ENCODE peak calls at places on chromosome 21, in six cellular contexts. L is cardiac muscle cell, R is kidney epithelial cell, C is GM23248, V is neuronal stem cell, D is heart left ventricle. K is an unnamed sample.
A peak's percentile ranks its signal among the peaks of the same experiment; 100 is the strongest.

GRCh38 chr21:37032877-37033471 is 26.5 kb downstream of the RIPPLY3 start:
- DNase-seq in L (no peak), R (peak; percentile 28), C (peak; percentile 87), V (no peak), D (no peak), K (no peak)

GRCh38 chr21:17513214-17514123 is 626 bp downstream of the CXADR start:
- DNase-seq in L (peak; percentile 75), R (no peak), C (peak; percentile 42), V (peak; percentile 35), D (peak; percentile 21), K (peak; percentile 77)

GRCh38 chr21:37210017-37210593 is 57.0 kb downstream of the VPS26C start:
- DNase-seq in L (no peak), R (no peak), C (no peak), V (no peak), D (no peak), K (no peak)

GRCh38 chr21:37758997-37759396 is 157.3 kb downstream of the KCNJ6 start:
- DNase-seq in L (peak; percentile 64), R (no peak), C (peak; percentile 68), V (peak; percentile 17), D (peak; percentile 34), K (peak; percentile 87)

GRCh38 chr21:26909972-26910371 is 56.9 kb downstream of the ADAMTS5 start:
- DNase-seq in L (peak; percentile 81), R (no peak), C (peak; percentile 4), V (peak; percentile 65), D (no peak), K (peak; percentile 38)

GRCh38 chr21:36321325-36322082 is 1.5 kb downstream of the MORC3 start:
- DNase-seq in L (peak; percentile 23), R (no peak), C (peak; percentile 54), V (peak; percentile 9), D (no peak), K (peak; percentile 44)

GRCh38 chr21:35170244-35170756 is 121.2 kb upstream of the RUNX1 start:
- DNase-seq in L (no peak), R (no peak), C (no peak), V (no peak), D (no peak), K (no peak)

GRCh38 chr21:38796426-38796825 is 9.3 kb upstream of the ETS2 start:
- DNase-seq in L (no peak), R (no peak), C (peak; percentile 22), V (no peak), D (no peak), K (no peak)

GRCh38 chr21:28892550-28893111 is 100.0 kb downstream of the LTN1 start:
- DNase-seq in L (no peak), R (no peak), C (no peak), V (no peak), D (no peak), K (no peak)

GRCh38 chr21:35075546-35075945 is 26.4 kb upstream of the RUNX1 start:
- DNase-seq in L (no peak), R (no peak), C (peak; percentile 74), V (no peak), D (no peak), K (no peak)

GRCh38 chr21:43848771-43849170 is 16.3 kb upstream of the AGPAT3 start:
- DNase-seq in L (no peak), R (no peak), C (no peak), V (no peak), D (no peak), K (peak; percentile 30)

GRCh38 chr21:15722591-15723324 is 7.0 kb upstream of the USP25 start:
- DNase-seq in L (no peak), R (no peak), C (no peak), V (no peak), D (no peak), K (peak; percentile 30)

GRCh38 chr21:23955130-23955873 is 1652.0 kb downstream of the MRPL39 start:
- DNase-seq in L (no peak), R (no peak), C (no peak), V (no peak), D (no peak), K (no peak)

GRCh38 chr21:21831036-21831435 is 832.8 kb downstream of the NCAM2 start:
- DNase-seq in L (no peak), R (no peak), C (no peak), V (no peak), D (no peak), K (no peak)

GRCh38 chr21:15080504-15080903 is 15.7 kb upstream of the NRIP1 start:
- DNase-seq in L (no peak), R (no peak), C (no peak), V (no peak), D (no peak), K (no peak)

GRCh38 chr21:45466330-45467220 is 61.6 kb downstream of the COL18A1 start:
- DNase-seq in L (no peak), R (no peak), C (no peak), V (no peak), D (no peak), K (no peak)
- H3K36me3 ChIP-seq in L (peaks cover 4% of the 10 kb centered on the region), R (peaks cover 3% of the 10 kb centered on the region), C (no peaks in the 10 kb centered on the region), V (no peaks in the 10 kb centered on the region), D (peaks cover 17% of the 10 kb centered on the region), K (peaks cover 2% of the 10 kb centered on the region)

GRCh38 chr21:42006765-42007164 is 3.4 kb downstream of the ZBTB21 start:
- DNase-seq in L (no peak), R (no peak), C (peak; percentile 28), V (no peak), D (no peak), K (no peak)

GRCh38 chr21:42001781-42002180 is 8.4 kb downstream of the ZBTB21 start:
- DNase-seq in L (no peak), R (no peak), C (no peak), V (no peak), D (no peak), K (no peak)

GRCh38 chr21:42002421-42002958 is 7.7 kb downstream of the ZBTB21 start:
- DNase-seq in L (no peak), R (peak; percentile 70), C (peak; percentile 97), V (no peak), D (no peak), K (no peak)

GRCh38 chr21:42003051-42003461 is 7.1 kb downstream of the ZBTB21 start:
- DNase-seq in L (no peak), R (no peak), C (peak; percentile 78), V (no peak), D (no peak), K (no peak)

GRCh38 chr21:42004406-42005199 is 5.6 kb downstream of the ZBTB21 start:
- DNase-seq in L (no peak), R (no peak), C (no peak), V (no peak), D (no peak), K (no peak)
- H3K36me3 ChIP-seq in L (no peaks in the 10 kb centered on the region), R (no peaks in the 10 kb centered on the region), C (peaks cover 8% of the 10 kb centered on the region), V (peaks cover 8% of the 10 kb centered on the region), D (peaks cover 35% of the 10 kb centered on the region), K (peaks cover 4% of the 10 kb centered on the region)

DNA sequence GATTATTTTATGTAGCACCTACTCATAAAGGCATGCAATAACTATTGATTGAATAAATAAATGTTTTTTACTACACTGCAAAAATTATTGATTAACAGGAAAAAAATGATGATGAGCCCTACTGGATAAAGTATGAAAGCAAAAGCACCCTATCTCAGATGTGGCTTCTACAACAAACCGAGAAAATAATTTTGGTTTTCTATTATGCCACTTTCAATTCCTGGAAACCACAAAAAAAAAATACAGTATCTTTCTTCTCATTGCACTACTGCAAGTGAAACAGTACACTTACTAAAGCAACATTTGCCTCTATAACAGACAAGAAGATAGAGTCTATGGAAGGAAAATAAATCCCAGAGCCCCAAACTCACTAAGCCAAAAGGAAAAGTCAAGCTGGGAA is 1882.4 kb downstream of the NCAM2 start:
- DNase-seq in L (no peak), R (no peak), C (no peak), V (no peak), D (no peak), K (no peak)
- H3K36me3 ChIP-seq in L (no peaks in the 10 kb centered on the region), R (no peaks in the 10 kb centered on the region), C (no peaks in the 10 kb centered on the region), V (no peaks in the 10 kb centered on the region), D (no peaks in the 10 kb centered on the region), K (no peaks in the 10 kb centered on the region)

DNA sequence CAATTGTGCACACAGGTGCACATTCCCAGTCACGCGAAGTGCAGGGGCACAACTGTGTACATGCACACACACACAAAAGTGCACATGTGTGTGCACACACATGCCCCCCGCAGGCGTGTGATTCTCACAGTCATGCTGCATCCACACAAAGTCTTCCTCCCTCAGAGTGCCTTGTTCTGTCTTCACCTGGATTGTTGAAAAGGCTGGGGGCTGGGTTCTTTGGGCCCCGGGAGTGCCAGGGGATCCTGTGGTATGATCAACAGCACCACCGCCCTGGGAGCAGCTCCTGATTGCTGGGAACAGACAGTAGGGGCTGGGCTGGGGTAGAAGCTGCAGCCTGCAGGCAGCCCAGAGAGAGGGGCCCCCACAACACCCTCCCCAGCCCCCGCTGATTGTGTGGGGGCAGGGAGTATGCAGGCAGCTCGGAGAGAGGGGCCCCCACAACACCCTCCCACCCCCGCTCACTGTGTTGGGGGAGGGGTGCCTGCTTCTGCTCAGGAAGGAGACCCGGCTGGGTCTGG is 3.4 kb downstream of the COL18A1 start:
- DNase-seq in L (no peak), R (no peak), C (no peak), V (no peak), D (no peak), K (peak; percentile 83)
- H3K36me3 ChIP-seq in L (no peaks in the 10 kb centered on the region), R (peaks cover 3% of the 10 kb centered on the region), C (no peaks in the 10 kb centered on the region), V (peaks cover 1% of the 10 kb centered on the region), D (no peaks in the 10 kb centered on the region), K (no peaks in the 10 kb centered on the region)

DNA sequence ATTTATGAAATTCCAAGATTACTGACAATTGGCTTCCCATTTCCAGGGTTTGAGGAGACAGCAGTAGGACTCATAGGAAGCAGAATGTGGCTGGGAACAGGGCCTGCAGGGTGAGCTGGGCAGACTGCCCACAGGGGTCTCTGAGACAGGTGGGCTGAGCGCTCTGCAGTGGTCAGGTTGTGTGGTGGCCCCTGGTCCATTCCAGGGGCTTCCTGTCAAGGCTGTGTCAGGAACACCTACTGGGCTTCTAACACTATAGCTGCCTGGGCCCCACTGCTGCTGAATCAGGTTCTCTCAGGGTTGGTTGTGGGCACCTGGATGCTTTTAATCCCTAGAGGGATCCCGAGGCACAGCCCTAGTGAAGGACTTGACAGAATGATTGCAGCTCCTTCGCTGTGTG is 72.1 kb downstream of the BACE2 start:
- DNase-seq in L (no peak), R (no peak), C (no peak), V (no peak), D (no peak), K (no peak)
- H3K36me3 ChIP-seq in L (no peaks in the 10 kb centered on the region), R (no peaks in the 10 kb centered on the region), C (peaks cover 15% of the 10 kb centered on the region), V (no peaks in the 10 kb centered on the region), D (peaks cover 70% of the 10 kb centered on the region), K (no peaks in the 10 kb centered on the region)

DNA sequence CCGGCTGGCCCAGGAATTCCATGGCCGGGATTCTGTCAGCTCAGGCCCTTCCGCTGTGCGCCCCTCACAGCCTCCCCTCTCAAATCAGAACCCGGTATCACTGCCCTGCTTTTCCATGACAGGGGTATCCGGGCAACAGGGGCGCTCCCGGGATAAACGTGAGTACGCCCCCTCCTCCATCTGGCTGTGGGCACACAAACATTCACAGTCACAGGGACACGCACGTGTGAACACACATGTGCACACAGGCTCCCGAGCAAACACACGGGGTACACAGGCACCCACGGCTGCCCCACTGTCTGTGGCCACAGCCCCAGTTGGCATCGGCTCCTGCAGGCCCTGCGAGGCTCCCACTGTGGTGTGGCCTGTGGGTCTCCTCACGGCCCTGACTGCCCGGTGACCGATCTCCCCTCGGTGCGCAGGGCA is 16.7 kb downstream of the COL6A1 start:
- DNase-seq in L (no peak), R (no peak), C (no peak), V (no peak), D (no peak), K (no peak)
- H3K36me3 ChIP-seq in L (peaks cover 14% of the 10 kb centered on the region), R (no peaks in the 10 kb centered on the region), C (peaks cover 24% of the 10 kb centered on the region), V (no peaks in the 10 kb centered on the region), D (peaks cover 93% of the 10 kb centered on the region), K (no peaks in the 10 kb centered on the region)

K was measured in H7.